ENCODE peak calls at places on chromosomes 4 and X, in six cellular contexts. M is GM12878, I is aorta, V is bronchial epithelial cell, G is right cardiac atrium, N is dorsolateral prefrontal cortex. Z is an unnamed sample. For H3K27me3, the result is how much of the 10 kb centered on the place peaks cover.

GRCh38 chrX:57900961-57901360 is 9.3 kb downstream of the ZXDA start:
- DNase-seq in N (no peak), G (no peak), V (no peak), I (no peak), M (no peak), Z (no peak)

GRCh38 chr4:111268769-111269414 is 646.0 kb upstream of the PITX2 start:
- DNase-seq in V (no peak), M (peak), I (no peak), N (no peak), G (no peak), Z (no peak)

GRCh38 chr4:1401409-1402020 is 4.7 kb downstream of the NKX1-1 start:
- DNase-seq in N (peak), V (no peak), M (no peak), I (peak), G (peak), Z (no peak)

GRCh38 chr4:41174444-41174843 is 39.9 kb downstream of the APBB2 start:
- DNase-seq in G (no peak), V (peak), I (no peak), M (no peak), N (no peak), Z (no peak)

GRCh38 chr4:15719506-15719905 is 16.6 kb downstream of the BST1 start:
- DNase-seq in V (no peak), G (no peak), M (no peak), N (no peak), I (no peak), Z (no peak)

GRCh38 chr4:93870876-93871458 is 42.4 kb downstream of the ATOH1 start:
- DNase-seq in M (no peak), G (no peak), I (no peak), V (no peak), N (no peak), Z (no peak)

GRCh38 chrX:31112226-31112999 is 40.6 kb upstream of the FTHL17 start:
- DNase-seq in M (no peak), V (peak), I (no peak), G (no peak), N (no peak), Z (no peak)

GRCh38 chr4:110287130-110287529 is 88.7 kb upstream of the ELOVL6 start:
- DNase-seq in G (no peak), N (no peak), I (no peak), V (peak), M (peak), Z (no peak)

GRCh38 chrX:129939986-129940385 is 34.0 kb downstream of the UTP14A start:
- DNase-seq in G (no peak), I (no peak), V (no peak), M (no peak), N (no peak), Z (no peak)

GRCh38 chr4:74267998-74268606 is 40.2 kb upstream of the EPGN start:
- DNase-seq in G (no peak), M (no peak), N (no peak), V (peak), I (no peak), Z (no peak)

GRCh38 chr4:65033899-65034298 is 624.6 kb upstream of the TECRL start:
- DNase-seq in G (no peak), V (no peak), M (no peak), I (no peak), N (no peak), Z (no peak)

GRCh38 chr4:53441564-53441963 is 64.1 kb downstream of the FIP1L1 start:
- DNase-seq in V (no peak), M (no peak), I (no peak), G (no peak), N (no peak), Z (no peak)

GRCh38 chrX:119762718-119763117 is 4.3 kb downstream of the SOWAHD start:
- DNase-seq in V (no peak), N (no peak), G (no peak), M (no peak), I (no peak), Z (no peak)

GRCh38 chr4:104393649-104394048 is 101.0 kb downstream of the CXXC4 start:
- DNase-seq in N (no peak), I (no peak), V (peak), M (no peak), G (no peak), Z (no peak)

GRCh38 chr4:26204911-26205368 is 115.9 kb upstream of the RBPJ start:
- DNase-seq in V (no peak), G (peak), M (no peak), I (no peak), N (no peak), Z (no peak)

GRCh38 chrX:153775631-153776595 is 4.9 kb upstream of the SRPK3 start:
- DNase-seq in N (peak), G (no peak), M (no peak), I (no peak), V (no peak), Z (no peak)

GRCh38 chrX:137926090-137926489 is 360.2 kb downstream of the ZIC3 start:
- DNase-seq in V (peak), M (no peak), N (no peak), G (no peak), I (no peak), Z (no peak)

GRCh38 chr4:104897297-104897645 is 249.4 kb upstream of the TET2 start:
- DNase-seq in M (no peak), G (no peak), N (no peak), I (no peak), V (peak), Z (no peak)

GRCh38 chrX:108945883-108946523 is 209.6 kb upstream of the IRS4 start:
- DNase-seq in V (peak), N (no peak), I (no peak), M (no peak), G (no peak), Z (no peak)

GRCh38 chrX:47862680-47863079 is 26.0 kb downstream of the ZNF81 start:
- DNase-seq in N (no peak), I (no peak), G (no peak), V (no peak), M (no peak), Z (no peak)

GRCh38 chrX:38275615-38276014 is 51.7 kb downstream of the RPGR start:
- DNase-seq in M (peak), G (no peak), V (peak), I (no peak), N (no peak), Z (no peak)

GRCh38 chr4:6573986-6574746 is 823 bp upstream of the MAN2B2 start:
- DNase-seq in G (peak), N (no peak), I (no peak), V (no peak), M (no peak), Z (no peak)

GRCh38 chrX:49184294-49185061 is 1.7 kb downstream of the PRICKLE3 start:
- DNase-seq in I (peak), V (peak), N (peak), G (peak), M (no peak), Z (peak)

GRCh38 chrX:154805696-154806091 is 409 bp upstream of the MPP1 start:
- DNase-seq in I (no peak), V (peak), N (no peak), M (no peak), G (no peak), Z (no peak)

GRCh38 chr4:54100607-54101189 is 735 bp downstream of the GSX2 start:
- DNase-seq in V (no peak), I (peak), N (no peak), G (peak), M (no peak), Z (no peak)

GRCh38 chr4:152862608-152863007 is 73.5 kb upstream of the FHDC1 start:
- DNase-seq in N (no peak), I (no peak), M (no peak), V (no peak), G (no peak), Z (no peak)

GRCh38 chrX:39616098-39616729 is 481.5 kb downstream of the BCOR start:
- DNase-seq in V (no peak), I (no peak), M (peak), N (no peak), G (no peak), Z (no peak)

GRCh38 chrX:108590496-108590895 is 145.9 kb downstream of the IRS4 start:
- DNase-seq in G (no peak), N (no peak), V (no peak), M (no peak), I (no peak), Z (no peak)

GRCh38 chr4:124423160-124423559 is 289.4 kb downstream of the ANKRD50 start:
- DNase-seq in V (peak), N (no peak), G (no peak), I (no peak), M (no peak), Z (no peak)

GRCh38 chr4:75118739-75119138 is 185.8 kb downstream of the PARM1 start:
- DNase-seq in V (no peak), I (no peak), G (no peak), M (no peak), N (no peak), Z (no peak)

GRCh38 chrX:153921511-153922285 is 4.4 kb downstream of the ARHGAP4 start:
- DNase-seq in I (no peak), G (peak), M (no peak), V (no peak), N (no peak), Z (no peak)

GRCh38 chr4:111013846-111014245 is 391.0 kb upstream of the PITX2 start:
- DNase-seq in M (no peak), G (no peak), N (no peak), I (no peak), V (no peak), Z (no peak)

GRCh38 chr4:138204507-138204906 is 37.6 kb downstream of the SLC7A11 start:
- DNase-seq in N (no peak), V (no peak), M (no peak), G (no peak), I (no peak), Z (no peak)

GRCh38 chr4:99301376-99302164 is 10.8 kb upstream of the ADH1A start:
- DNase-seq in M (no peak), I (peak), V (no peak), N (no peak), G (no peak), Z (no peak)

GRCh38 chr4:163598028-163598427 is 103.5 kb downstream of the TMA16 start:
- DNase-seq in I (no peak), G (no peak), N (no peak), V (no peak), M (peak), Z (no peak)

GRCh38 chrX:74924449-74925209 is 623 bp downstream of the NEXMIF start:
- DNase-seq in I (peak), G (peak), N (peak), V (peak), M (no peak), Z (peak)

GRCh38 chr4:182478475-182478874 is 235.3 kb downstream of the TENM3 start:
- DNase-seq in V (peak), G (no peak), I (no peak), N (no peak), M (no peak), Z (no peak)

GRCh38 chr4:159353422-159354116 is 250.7 kb downstream of the RAPGEF2 start:
- DNase-seq in M (no peak), N (no peak), V (no peak), G (no peak), I (no peak), Z (no peak)
- H3K27me3 ChIP-seq in M (under half), N (under half), V (under half), G (under half), I (under half), Z (under half)

GRCh38 chr4:77001907-77002306 is 52.4 kb downstream of the SEPTIN11 start:
- DNase-seq in V (peak), I (no peak), M (no peak), N (no peak), G (no peak), Z (no peak)
- H3K27me3 ChIP-seq in V (under half), I (under half), M (under half), N (under half), G (under half), Z (under half)

GRCh38 chrX:110466790-110467189 is 108.1 kb downstream of the RTL9 start:
- DNase-seq in G (no peak), N (no peak), M (no peak), V (no peak), I (no peak), Z (no peak)

GRCh38 chrX:110477593-110478228 is 119.1 kb downstream of the RTL9 start:
- DNase-seq in N (no peak), V (no peak), I (no peak), M (no peak), G (no peak), Z (no peak)

DNA sequence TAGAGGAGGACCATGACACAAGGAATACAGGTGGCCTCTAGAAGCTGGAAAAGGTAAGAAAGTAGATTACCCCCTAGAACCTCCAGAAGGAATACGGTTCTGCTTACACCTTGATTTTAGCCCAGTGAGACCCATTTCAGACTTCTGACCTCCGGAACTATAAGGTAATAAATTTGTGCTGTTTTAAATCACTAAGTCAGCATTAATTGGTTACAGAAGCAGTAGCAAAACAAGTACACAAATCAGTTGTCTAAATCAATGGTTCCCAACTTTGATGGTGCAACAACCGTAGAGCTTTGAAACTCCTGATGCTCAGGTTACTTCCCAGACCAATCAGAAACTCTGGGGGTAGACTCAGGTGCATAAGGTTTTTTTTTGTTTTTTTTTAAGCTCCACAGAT is 113.6 kb downstream of the RTL9 start:
- DNase-seq in I (no peak), V (no peak), N (no peak), M (no peak), G (no peak), Z (no peak)
- H3K27me3 ChIP-seq in I (under half), V (under half), N (under half), M (under half), G (under half), Z (under half)

DNA sequence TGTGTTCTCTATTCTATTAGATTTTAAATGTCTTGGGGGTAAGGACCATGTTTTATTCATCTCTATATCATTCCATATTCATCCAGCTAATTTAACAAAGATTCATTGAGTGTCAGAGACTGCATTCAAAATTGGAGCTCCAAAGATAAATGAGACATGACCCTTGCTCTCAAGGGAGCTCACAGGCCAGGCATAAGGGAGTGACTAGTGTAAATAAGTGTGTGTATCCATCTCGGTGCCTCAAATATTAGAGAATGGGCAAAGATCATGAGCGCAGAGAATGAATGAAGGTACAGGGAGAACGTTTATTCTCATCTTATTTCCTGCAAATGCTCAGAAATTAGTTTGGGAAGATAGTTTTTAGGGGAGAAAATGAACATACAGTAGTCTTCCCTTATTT is 150.1 kb upstream of the CASK start:
- DNase-seq in V (no peak), G (no peak), N (no peak), I (no peak), M (no peak), Z (no peak)
- H3K27me3 ChIP-seq in V (under half), G (under half), N (half or more), I (under half), M (under half), Z (under half)

GRCh38 chrX:100946521-100946920 is 17.8 kb upstream of the XKRX start:
- DNase-seq in M (no peak), I (no peak), V (no peak), N (no peak), G (no peak), Z (no peak)

GRCh38 chrX:100939336-100939735 is 10.6 kb upstream of the XKRX start:
- DNase-seq in V (peak), I (no peak), G (no peak), N (no peak), M (no peak), Z (no peak)

GRCh38 chrX:100948557-100948956 is 19.8 kb upstream of the XKRX start:
- DNase-seq in G (no peak), I (no peak), M (no peak), N (no peak), V (no peak), Z (no peak)

GRCh38 chrX:100944601-100945000 is 15.9 kb upstream of the XKRX start:
- DNase-seq in G (no peak), I (no peak), N (no peak), V (no peak), M (no peak), Z (no peak)
- H3K27me3 ChIP-seq in G (under half), I (under half), N (under half), V (under half), M (under half), Z (under half)

DNA sequence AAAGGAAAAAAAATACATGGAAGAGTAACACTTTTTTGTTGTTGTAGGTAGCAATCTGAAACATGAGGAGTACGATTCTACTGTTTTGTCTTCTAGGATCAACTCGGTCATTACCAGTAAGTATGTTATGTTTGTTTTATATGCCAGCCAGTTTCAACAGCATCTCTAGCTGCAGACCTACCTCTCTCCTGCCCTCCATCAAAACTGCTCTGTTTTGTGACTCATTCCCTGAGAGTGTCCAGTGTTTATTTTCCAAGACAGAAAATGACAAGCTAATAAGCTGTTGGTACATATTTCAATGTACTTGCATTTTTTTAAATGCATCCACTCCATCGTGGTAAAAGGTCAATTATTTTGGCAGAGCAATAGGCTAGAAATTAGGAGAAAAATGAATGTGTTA is 347 bp downstream of the AMTN start:
- DNase-seq in M (no peak), I (no peak), G (no peak), V (peak), N (no peak), Z (no peak)
- H3K27me3 ChIP-seq in M (under half), I (under half), G (under half), V (under half), N (under half), Z (under half)

Z was measured in suprapubic skin.